ENCODE peak calls at places on chromosomes 4 and X, in four cellular contexts. Q is GM23338, O is PC-3, A is SK-N-MC. E is an unnamed sample.

GRCh38 chr4:165457793-165458192 is 79.0 kb downstream of the CPE start:
- DNase-seq in O (no peak), Q (no peak), A (peak), E (no peak)

GRCh38 chr4:184983660-184984356 is 34.5 kb upstream of the HELT start:
- DNase-seq in Q (peak), O (peak), A (no peak), E (peak)

GRCh38 chr4:147247577-147247976 is 233.3 kb upstream of the EDNRA start:
- DNase-seq in Q (peak), O (peak), A (no peak), E (no peak)

GRCh38 chrX:82734140-82734539 is 774.0 kb upstream of the POU3F4 start:
- DNase-seq in A (no peak), O (no peak), Q (no peak), E (no peak)

GRCh38 chrX:68999351-68999750 is 165.9 kb downstream of the PJA1 start:
- DNase-seq in O (peak), Q (no peak), A (no peak), E (no peak)

GRCh38 chrX:24982306-24982965 is 33.3 kb downstream of the ARX start:
- DNase-seq in O (no peak), Q (no peak), A (no peak), E (no peak)

GRCh38 chrX:147763131-147763530 is 148.6 kb upstream of the FMR1 start:
- DNase-seq in O (no peak), A (no peak), Q (no peak), E (no peak)

GRCh38 chr4:153115322-153116100 is 88.7 kb upstream of the TRIM2 start:
- DNase-seq in Q (no peak), A (no peak), O (peak), E (no peak)

GRCh38 chr4:119041951-119042560 is 93.6 kb upstream of the MYOZ2 start:
- DNase-seq in Q (peak), O (peak), A (peak), E (peak)

GRCh38 chr4:169869487-169869886 is 111.7 kb upstream of the HPF1 start:
- DNase-seq in Q (no peak), A (no peak), O (no peak), E (peak)

GRCh38 chr4:54659213-54660144 is 1.7 kb downstream of the KIT start:
- DNase-seq in Q (peak), A (no peak), O (no peak), E (peak)

GRCh38 chr4:149500806-149501205 is 314.8 kb downstream of the IQCM start:
- DNase-seq in A (no peak), O (no peak), Q (no peak), E (no peak)

GRCh38 chrX:1582686-1583437 is 8.5 kb upstream of the AKAP17A start:
- DNase-seq in A (no peak), Q (peak), O (peak), E (no peak)

GRCh38 chr4:18319456-18319855 is 297.9 kb upstream of the LCORL start:
- DNase-seq in O (no peak), Q (no peak), A (no peak), E (peak)

GRCh38 chr4:120829113-120829831 is 93.3 kb downstream of the PRDM5 start:
- DNase-seq in A (no peak), O (peak), Q (no peak), E (no peak)

GRCh38 chr4:6720202-6720699 is 4.3 kb downstream of the BLOC1S4 start:
- DNase-seq in Q (peak), O (peak), A (no peak), E (peak)

GRCh38 chr4:147640331-147640730 is 23.1 kb downstream of the TMEM184C start:
- DNase-seq in Q (no peak), A (no peak), O (no peak), E (no peak)

GRCh38 chr4:161237495-161237894 is 926.3 kb downstream of the FSTL5 start:
- DNase-seq in Q (no peak), O (no peak), A (no peak), E (no peak)

GRCh38 chr4:81905966-81906365 is 434.3 kb upstream of the RASGEF1B start:
- DNase-seq in A (no peak), O (no peak), Q (no peak), E (peak)

GRCh38 chrX:111465664-111466063 is 45.8 kb upstream of the SERTM2 start:
- DNase-seq in Q (peak), A (no peak), O (no peak), E (no peak)

GRCh38 chr4:931194-931959 is 739 bp downstream of the GAK start:
- DNase-seq in A (no peak), Q (no peak), O (no peak), E (peak)

GRCh38 chrX:154892263-154892662 is 6.1 kb downstream of the F8A1 start:
- DNase-seq in O (no peak), A (no peak), Q (no peak), E (no peak)

E was measured in left kidney.